ENCODE peak calls at places on chromosome 11, in four cellular contexts. X, V, S and J are unnamed samples.

GRCh38 chr11:72744474-72744873 is 7.7 kb downstream of the ARAP1 start:
- DNase-seq in V (no peak), X (no peak), S (no peak), J (no peak)

GRCh38 chr11:22832315-22833041 is 2.9 kb upstream of the SVIP start:
- DNase-seq in X (no peak), V (no peak), S (peak; percentile 20), J (peak; percentile 43)

GRCh38 chr11:124285610-124286344 is 28.0 kb downstream of the OR8D1 start:
- DNase-seq in X (no peak), V (peak; percentile 44), S (no peak), J (peak; percentile 85)

GRCh38 chr11:93528757-93529639 is 14.2 kb downstream of the SMCO4 start:
- DNase-seq in X (no peak), V (no peak), S (no peak), J (peak; percentile 9)

GRCh38 chr11:2424811-2425495 is 19.4 kb downstream of the TRPM5 start:
- DNase-seq in X (no peak), V (no peak), S (no peak), J (no peak)

GRCh38 chr11:66727883-66728759 is 895 bp downstream of the SPTBN2 start:
- DNase-seq in V (no peak), X (no peak), S (no peak), J (no peak)

GRCh38 chr11:134471341-134472187 is 59.5 kb upstream of the B3GAT1 start:
- DNase-seq in S (peak; percentile 25), V (no peak), X (no peak), J (no peak)

GRCh38 chr11:69587454-69588081 is 53.4 kb upstream of the CCND1 start:
- DNase-seq in S (no peak), X (no peak), V (no peak), J (peak; percentile 85)